ENCODE peak calls at places on chromosome 16, in five cellular contexts. S is NCI-H526 treated with DMSO at 0.1 percent for 48 hours, D is ELF-1, N is left ventricle myocardium inferior, M is small intestine. G is an unnamed sample.

GRCh38 chr16:66175580-66175979 is 190.9 kb upstream of the CDH5 start:
- DNase-seq in S (no peak), D (peak), N (no peak), M (no peak), G (no peak)

GRCh38 chr16:55668337-55669281 is 12.8 kb downstream of the SLC6A2 start:
- DNase-seq in D (peak), N (no peak), M (no peak), S (no peak), G (peak)

GRCh38 chr16:81315271-81316175 is 761 bp downstream of the GAN start:
- DNase-seq in M (peak), D (peak), S (peak), N (peak), G (peak)

GRCh38 chr16:29991571-29991904 is 3.9 kb downstream of the HIRIP3 start:
- DNase-seq in M (no peak), S (no peak), D (no peak), N (no peak), G (no peak)

GRCh38 chr16:47713225-47713595 is 252.1 kb downstream of the PHKB start:
- DNase-seq in S (no peak), N (no peak), D (no peak), M (no peak), G (no peak)

GRCh38 chr16:49600541-49600940 is 226.9 kb downstream of the C16orf78 start:
- DNase-seq in D (no peak), S (no peak), N (no peak), M (no peak), G (no peak)

GRCh38 chr16:67389911-67390815 is 3.1 kb downstream of the TPPP3 start:
- DNase-seq in S (no peak), D (no peak), M (no peak), N (peak), G (no peak)

GRCh38 chr16:4500283-4500682 is 24.1 kb downstream of the HMOX2 start:
- DNase-seq in N (no peak), M (peak), S (no peak), D (peak), G (peak)

GRCh38 chr16:85354623-85355514 is 242.6 kb upstream of the CIBAR2 start:
- DNase-seq in N (no peak), D (peak), S (no peak), M (no peak), G (peak)

GRCh38 chr16:86019446-86020047 is 120.6 kb downstream of the IRF8 start:
- DNase-seq in M (no peak), N (no peak), D (peak), S (no peak), G (no peak)

GRCh38 chr16:8026450-8026849 is 563.9 kb downstream of the TMEM114 start:
- DNase-seq in M (no peak), S (no peak), D (peak), N (no peak), G (peak)

GRCh38 chr16:68396481-68396880 is 51.8 kb downstream of the SMPD3 start:
- DNase-seq in S (no peak), N (no peak), M (peak), D (no peak), G (peak)

GRCh38 chr16:85888405-85889331 is 10.3 kb upstream of the IRF8 start:
- DNase-seq in M (no peak), N (no peak), D (no peak), S (no peak), G (peak)

GRCh38 chr16:67961551-67961957 is 6.9 kb downstream of the SLC12A4 start:
- DNase-seq in N (no peak), M (peak), D (no peak), S (no peak), G (peak)

GRCh38 chr16:35492225-35492624 is 2032.8 kb downstream of the TP53TG3F start:
- DNase-seq in M (no peak), S (peak), N (no peak), D (no peak), G (peak)

GRCh38 chr16:84810518-84811273 is 9.1 kb upstream of the CRISPLD2 start:
- DNase-seq in N (no peak), S (no peak), M (no peak), D (no peak), G (no peak)

GRCh38 chr16:75340715-75341500 is 89.5 kb upstream of the BCAR1 start:
- DNase-seq in D (peak), N (no peak), S (no peak), M (no peak), G (no peak)

GRCh38 chr16:73277066-73277465 is 229.1 kb upstream of the ZFHX3 start:
- DNase-seq in S (no peak), M (no peak), D (no peak), N (no peak), G (no peak)

GRCh38 chr16:88747588-88748301 is 37.3 kb downstream of the PIEZO1 start:
- DNase-seq in D (peak), M (peak), S (no peak), N (no peak), G (no peak)

GRCh38 chr16:57690782-57691471 is 3.7 kb upstream of the DRC7 start:
- DNase-seq in D (no peak), M (no peak), N (no peak), S (no peak), G (no peak)

GRCh38 chr16:11499295-11500089 is 87.2 kb downstream of the LITAF start:
- DNase-seq in D (no peak), M (peak), S (no peak), N (no peak), G (peak)

GRCh38 chr16:31876955-31877828 is 3.6 kb downstream of the ZNF267 start:
- DNase-seq in D (no peak), M (peak), S (no peak), N (no peak), G (no peak)

GRCh38 chr16:27449434-27450188 is 47.6 kb downstream of the IL21R start:
- DNase-seq in M (peak), N (no peak), D (no peak), S (no peak), G (no peak)

G was measured in SW480.